ENCODE peak calls at places on chromosome 2, in seven cellular contexts. One of them, this sample, is unnamed. For H3K4me1, the result is how much of the 10 kb centered on the place peaks cover.

GRCh38 chr2:122261923-122262322 is 506.5 kb downstream of the TSN start:
- DNase-seq in A549: no peak
- DNase-seq in effector memory CD4-positive, alpha-beta T cell: no peak
- DNase-seq in pancreas: no peak
- DNase-seq in Peyer's patch: no peak
- DNase-seq in K562: no peak
- DNase-seq in aorta: no peak
- DNase-seq in this sample: no peak

GRCh38 chr2:189265696-189266320 is 86.2 kb upstream of the COL5A2 start:
- DNase-seq in effector memory CD4-positive, alpha-beta T cell: no peak
- DNase-seq in K562: no peak
- DNase-seq in A549: no peak
- DNase-seq in Peyer's patch: no peak
- DNase-seq in pancreas: no peak
- DNase-seq in aorta: no peak
- DNase-seq in this sample: no peak

GRCh38 chr2:117979911-117980341 is 33.9 kb downstream of the CCDC93 start:
- DNase-seq in A549: no peak
- DNase-seq in K562: no peak
- DNase-seq in aorta: no peak
- DNase-seq in effector memory CD4-positive, alpha-beta T cell: no peak
- DNase-seq in Peyer's patch: no peak
- DNase-seq in pancreas: no peak
- DNase-seq in this sample: peak

GRCh38 chr2:76867854-76868253 is 654.3 kb downstream of the LRRTM4 start:
- DNase-seq in A549: no peak
- DNase-seq in Peyer's patch: no peak
- DNase-seq in aorta: no peak
- DNase-seq in K562: no peak
- DNase-seq in pancreas: no peak
- DNase-seq in effector memory CD4-positive, alpha-beta T cell: no peak
- DNase-seq in this sample: peak

GRCh38 chr2:218975060-218975777 is 9.8 kb downstream of the FEV start:
- DNase-seq in pancreas: no peak
- DNase-seq in Peyer's patch: peak
- DNase-seq in effector memory CD4-positive, alpha-beta T cell: no peak
- DNase-seq in aorta: peak
- DNase-seq in A549: no peak
- DNase-seq in K562: no peak
- DNase-seq in this sample: no peak

GRCh38 chr2:42794271-42795046 is 2.1 kb upstream of the HAAO start:
- DNase-seq in effector memory CD4-positive, alpha-beta T cell: no peak
- DNase-seq in A549: peak
- DNase-seq in aorta: no peak
- DNase-seq in K562: peak
- DNase-seq in Peyer's patch: peak
- DNase-seq in pancreas: peak
- DNase-seq in this sample: peak

GRCh38 chr2:132659331-132659730 is 10.7 kb downstream of the LYPD1 start:
- DNase-seq in pancreas: no peak
- DNase-seq in effector memory CD4-positive, alpha-beta T cell: no peak
- DNase-seq in A549: no peak
- DNase-seq in aorta: no peak
- DNase-seq in K562: no peak
- DNase-seq in Peyer's patch: no peak
- DNase-seq in this sample: no peak

GRCh38 chr2:241051578-241052487 is 50.3 kb downstream of the MTERF4 start:
- DNase-seq in pancreas: no peak
- DNase-seq in effector memory CD4-positive, alpha-beta T cell: no peak
- DNase-seq in K562: no peak
- DNase-seq in aorta: peak
- DNase-seq in A549: no peak
- DNase-seq in Peyer's patch: no peak
- DNase-seq in this sample: no peak

GRCh38 chr2:181680937-181681811 is 857 bp upstream of the NEUROD1 start:
- DNase-seq in effector memory CD4-positive, alpha-beta T cell: no peak
- DNase-seq in aorta: no peak
- DNase-seq in Peyer's patch: no peak
- DNase-seq in K562: no peak
- DNase-seq in A549: no peak
- DNase-seq in pancreas: no peak
- DNase-seq in this sample: peak

GRCh38 chr2:12863937-12864336 is 147.2 kb downstream of the TRIB2 start:
- DNase-seq in effector memory CD4-positive, alpha-beta T cell: no peak
- DNase-seq in Peyer's patch: no peak
- DNase-seq in pancreas: no peak
- DNase-seq in K562: no peak
- DNase-seq in A549: no peak
- DNase-seq in aorta: no peak
- DNase-seq in this sample: no peak

GRCh38 chr2:16066261-16067036 is 126.1 kb downstream of the MYCN start:
- DNase-seq in aorta: no peak
- DNase-seq in A549: no peak
- DNase-seq in K562: no peak
- DNase-seq in Peyer's patch: no peak
- DNase-seq in effector memory CD4-positive, alpha-beta T cell: no peak
- DNase-seq in pancreas: no peak
- DNase-seq in this sample: peak

GRCh38 chr2:122736279-122736678 is 980.8 kb downstream of the TSN start:
- DNase-seq in pancreas: no peak
- DNase-seq in aorta: no peak
- DNase-seq in effector memory CD4-positive, alpha-beta T cell: no peak
- DNase-seq in K562: no peak
- DNase-seq in Peyer's patch: no peak
- DNase-seq in A549: no peak
- DNase-seq in this sample: no peak

GRCh38 chr2:190466819-190467444 is 58.8 kb downstream of the MFSD6 start:
- DNase-seq in A549: no peak
- DNase-seq in effector memory CD4-positive, alpha-beta T cell: no peak
- DNase-seq in aorta: no peak
- DNase-seq in Peyer's patch: no peak
- DNase-seq in pancreas: no peak
- DNase-seq in K562: no peak
- DNase-seq in this sample: no peak

GRCh38 chr2:104923665-104924064 is 69.8 kb downstream of the POU3F3 start:
- DNase-seq in Peyer's patch: no peak
- DNase-seq in effector memory CD4-positive, alpha-beta T cell: no peak
- DNase-seq in K562: no peak
- DNase-seq in pancreas: no peak
- DNase-seq in A549: no peak
- DNase-seq in aorta: no peak
- DNase-seq in this sample: no peak

GRCh38 chr2:184890311-184890710 is 292.0 kb downstream of the ZNF804A start:
- DNase-seq in Peyer's patch: no peak
- DNase-seq in pancreas: no peak
- DNase-seq in aorta: no peak
- DNase-seq in K562: no peak
- DNase-seq in A549: no peak
- DNase-seq in effector memory CD4-positive, alpha-beta T cell: no peak
- DNase-seq in this sample: no peak

GRCh38 chr2:26988165-26988879 is 17.9 kb downstream of the MAPRE3 start:
- DNase-seq in pancreas: no peak
- DNase-seq in aorta: no peak
- DNase-seq in effector memory CD4-positive, alpha-beta T cell: no peak
- DNase-seq in A549: no peak
- DNase-seq in Peyer's patch: no peak
- DNase-seq in K562: no peak
- DNase-seq in this sample: peak

GRCh38 chr2:65256088-65256487 is 28.5 kb downstream of the ACTR2 start:
- DNase-seq in A549: no peak
- DNase-seq in aorta: no peak
- DNase-seq in Peyer's patch: no peak
- DNase-seq in K562: no peak
- DNase-seq in pancreas: no peak
- DNase-seq in effector memory CD4-positive, alpha-beta T cell: no peak
- DNase-seq in this sample: no peak

GRCh38 chr2:239902749-239903201 is 122.4 kb downstream of the NDUFA10 start:
- DNase-seq in A549: no peak
- DNase-seq in K562: no peak
- DNase-seq in aorta: peak
- DNase-seq in Peyer's patch: peak
- DNase-seq in effector memory CD4-positive, alpha-beta T cell: no peak
- DNase-seq in pancreas: no peak
- DNase-seq in this sample: peak

DNA sequence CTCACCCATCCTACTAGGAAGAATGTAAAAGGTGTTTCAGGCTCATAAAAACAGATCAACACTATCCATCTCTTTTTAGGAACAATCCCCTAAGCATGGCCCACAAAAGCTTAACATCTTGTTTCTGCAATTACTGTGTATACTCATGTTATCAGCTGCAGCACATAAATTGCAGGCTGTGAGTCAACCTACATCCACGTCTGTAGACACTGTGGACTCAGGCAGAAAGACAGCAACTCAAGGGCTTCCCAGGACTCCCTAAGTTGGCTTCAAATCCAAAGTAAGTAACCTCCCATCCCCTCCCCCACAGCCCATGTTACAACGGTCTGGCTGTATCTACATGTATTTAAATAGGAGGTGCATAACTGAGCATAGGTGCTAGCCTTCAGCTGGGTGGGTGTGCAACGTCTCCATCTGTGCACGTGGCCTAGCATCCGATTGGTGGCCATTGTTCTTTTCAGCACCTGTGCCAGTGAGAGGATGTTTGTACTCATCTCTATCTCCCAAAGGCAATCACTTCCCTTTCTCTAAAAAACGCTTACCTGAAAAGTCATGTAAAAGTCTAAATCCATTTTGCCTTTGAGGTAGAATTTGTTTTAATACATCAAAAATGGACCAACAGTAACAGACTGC is 30.0 kb downstream of the UXS1 start:
- DNase-seq in Peyer's patch: no peak
- DNase-seq in aorta: no peak
- DNase-seq in K562: no peak
- DNase-seq in effector memory CD4-positive, alpha-beta T cell: no peak
- DNase-seq in A549: no peak
- DNase-seq in pancreas: no peak
- DNase-seq in this sample: no peak
- H3K4me1 ChIP-seq in Peyer's patch: under half
- H3K4me1 ChIP-seq in aorta: under half
- H3K4me1 ChIP-seq in K562: under half
- H3K4me1 ChIP-seq in effector memory CD4-positive, alpha-beta T cell: under half
- H3K4me1 ChIP-seq in A549: under half
- H3K4me1 ChIP-seq in pancreas: under half
- H3K4me1 ChIP-seq in this sample: under half

DNA sequence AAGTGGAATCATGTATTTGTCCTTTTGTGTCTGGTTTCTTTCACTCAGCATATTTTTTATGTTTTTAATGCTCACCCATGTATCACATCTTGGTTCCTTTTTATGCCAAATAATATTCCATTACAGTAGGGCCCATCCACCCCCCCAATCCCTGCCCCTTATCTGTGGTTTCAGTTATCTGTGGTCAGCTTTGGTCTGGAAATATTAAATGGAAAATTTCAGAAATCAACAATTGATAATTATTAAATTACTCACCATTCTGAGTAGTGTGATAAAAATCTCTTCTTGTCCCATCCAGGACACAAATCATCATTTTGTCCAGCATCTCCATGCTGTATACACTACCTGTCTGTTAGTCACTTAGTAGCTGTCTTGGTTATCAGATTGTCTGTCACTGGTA is 66.7 kb downstream of the BIRC6 start:
- DNase-seq in K562: no peak
- DNase-seq in aorta: no peak
- DNase-seq in A549: no peak
- DNase-seq in effector memory CD4-positive, alpha-beta T cell: no peak
- DNase-seq in pancreas: no peak
- DNase-seq in Peyer's patch: no peak
- DNase-seq in this sample: no peak
- H3K4me1 ChIP-seq in K562: under half
- H3K4me1 ChIP-seq in aorta: under half
- H3K4me1 ChIP-seq in A549: half or more
- H3K4me1 ChIP-seq in effector memory CD4-positive, alpha-beta T cell: under half
- H3K4me1 ChIP-seq in pancreas: under half
- H3K4me1 ChIP-seq in Peyer's patch: under half
- H3K4me1 ChIP-seq in this sample: half or more

GRCh38 chr2:173955867-173956266 is 9.3 kb downstream of the SP3 start:
- DNase-seq in aorta: no peak
- DNase-seq in pancreas: no peak
- DNase-seq in K562: no peak
- DNase-seq in Peyer's patch: no peak
- DNase-seq in A549: no peak
- DNase-seq in effector memory CD4-positive, alpha-beta T cell: no peak
- DNase-seq in this sample: no peak

GRCh38 chr2:173953047-173953424 is 12.1 kb downstream of the SP3 start:
- DNase-seq in K562: no peak
- DNase-seq in A549: no peak
- DNase-seq in effector memory CD4-positive, alpha-beta T cell: no peak
- DNase-seq in Peyer's patch: no peak
- DNase-seq in aorta: no peak
- DNase-seq in pancreas: no peak
- DNase-seq in this sample: no peak

GRCh38 chr2:173957517-173957916 is 7.7 kb downstream of the SP3 start:
- DNase-seq in pancreas: no peak
- DNase-seq in aorta: no peak
- DNase-seq in Peyer's patch: no peak
- DNase-seq in K562: no peak
- DNase-seq in A549: no peak
- DNase-seq in effector memory CD4-positive, alpha-beta T cell: no peak
- DNase-seq in this sample: no peak

GRCh38 chr2:173956454-173956853 is 8.7 kb downstream of the SP3 start:
- DNase-seq in A549: no peak
- DNase-seq in aorta: no peak
- DNase-seq in K562: no peak
- DNase-seq in Peyer's patch: no peak
- DNase-seq in pancreas: no peak
- DNase-seq in effector memory CD4-positive, alpha-beta T cell: no peak
- DNase-seq in this sample: no peak

DNA sequence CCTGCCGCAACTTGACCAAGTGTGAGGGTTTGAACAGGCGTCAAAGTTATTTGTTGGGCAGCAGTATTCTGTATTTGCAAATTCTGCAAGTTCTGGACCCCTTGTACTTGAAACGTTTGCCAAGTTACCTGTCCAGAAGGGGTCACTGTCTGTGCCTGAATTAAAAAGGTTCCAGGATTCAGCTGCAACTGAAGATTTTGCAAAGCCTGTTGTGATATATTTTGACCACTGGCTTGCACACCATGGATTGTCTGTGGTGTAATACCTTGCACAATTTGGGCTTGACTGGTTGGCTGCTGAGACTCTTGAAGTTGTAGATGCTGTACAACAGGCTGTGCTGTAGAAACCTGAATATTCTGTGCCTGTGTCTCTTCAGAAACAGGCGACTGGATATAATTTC is 10.2 kb downstream of the SP3 start:
- DNase-seq in aorta: no peak
- DNase-seq in effector memory CD4-positive, alpha-beta T cell: no peak
- DNase-seq in Peyer's patch: no peak
- DNase-seq in A549: no peak
- DNase-seq in pancreas: no peak
- DNase-seq in K562: no peak
- DNase-seq in this sample: no peak
- H3K4me1 ChIP-seq in aorta: under half
- H3K4me1 ChIP-seq in effector memory CD4-positive, alpha-beta T cell: under half
- H3K4me1 ChIP-seq in Peyer's patch: under half
- H3K4me1 ChIP-seq in A549: under half
- H3K4me1 ChIP-seq in pancreas: under half
- H3K4me1 ChIP-seq in K562: under half
- H3K4me1 ChIP-seq in this sample: under half

DNA sequence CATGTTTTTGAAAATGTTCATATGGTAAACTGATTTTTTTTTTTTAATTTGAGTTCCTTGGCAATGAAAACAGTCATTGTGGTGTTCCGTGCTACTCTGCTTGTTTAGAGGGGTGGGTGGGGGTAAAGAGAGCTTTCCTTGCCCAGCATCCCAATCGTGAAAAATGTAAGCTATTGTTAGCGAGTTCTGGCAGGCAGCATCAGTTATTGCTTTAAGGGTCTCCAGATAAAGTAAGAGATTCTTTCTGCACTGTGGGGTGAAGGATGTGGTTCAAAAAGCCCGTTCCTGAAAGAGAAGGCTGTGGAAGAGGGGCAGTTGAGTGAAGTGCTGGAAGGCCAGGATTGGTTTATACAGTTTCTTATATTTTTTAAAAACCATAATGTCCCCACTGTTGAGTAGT is 118.4 kb downstream of the TANC1 start:
- DNase-seq in pancreas: no peak
- DNase-seq in Peyer's patch: no peak
- DNase-seq in effector memory CD4-positive, alpha-beta T cell: no peak
- DNase-seq in aorta: no peak
- DNase-seq in K562: no peak
- DNase-seq in A549: no peak
- DNase-seq in this sample: no peak
- H3K4me1 ChIP-seq in pancreas: under half
- H3K4me1 ChIP-seq in Peyer's patch: under half
- H3K4me1 ChIP-seq in effector memory CD4-positive, alpha-beta T cell: under half
- H3K4me1 ChIP-seq in aorta: under half
- H3K4me1 ChIP-seq in K562: under half
- H3K4me1 ChIP-seq in A549: under half
- H3K4me1 ChIP-seq in this sample: half or more